ENCODE peak calls at places on chromosome 14, in seven cellular contexts. U is HepG2, P is H1, X is GM12878, E is K562, Z is SK-N-SH, I is HCT116. R is an unnamed sample.

GRCh38 chr14:101591121-101591520 is 29.8 kb downstream of the DIO3 start:
- DNase-seq in X (no peak), U (no peak), I (no peak), Z (peak), E (no peak), P (peak), R (no peak)

GRCh38 chr14:92456215-92457017 is 57.2 kb upstream of the RIN3 start:
- DNase-seq in X (no peak), U (peak), E (peak), P (peak), Z (peak), I (peak), R (peak)

GRCh38 chr14:22602853-22603252 is 4.8 kb downstream of the ABHD4 start:
- DNase-seq in P (no peak), U (no peak), Z (no peak), I (no peak), X (no peak), E (no peak), R (no peak)

GRCh38 chr14:31441273-31442110 is 15.8 kb downstream of the DTD2 start:
- DNase-seq in X (no peak), U (no peak), I (no peak), E (no peak), P (no peak), Z (no peak), R (no peak)

GRCh38 chr14:33617154-33617553 is 333.7 kb downstream of the EGLN3 start:
- DNase-seq in Z (no peak), I (no peak), P (no peak), X (no peak), E (no peak), U (no peak), R (no peak)

GRCh38 chr14:100239840-100240724 is 1.1 kb downstream of the YY1 start:
- DNase-seq in X (no peak), U (peak), P (peak), E (peak), Z (peak), I (peak), R (peak)

GRCh38 chr14:20381341-20381740 is 32.0 kb downstream of the TEP1 start:
- DNase-seq in P (no peak), Z (no peak), U (no peak), X (no peak), E (no peak), I (no peak), R (no peak)

GRCh38 chr14:22973217-22974032 is 8.9 kb downstream of the AJUBA start:
- DNase-seq in P (peak), U (peak), I (no peak), E (peak), Z (peak), X (no peak), R (peak)

GRCh38 chr14:29056167-29056566 is 289.6 kb downstream of the FOXG1 start:
- DNase-seq in X (no peak), Z (no peak), U (no peak), E (no peak), P (no peak), I (no peak), R (no peak)

GRCh38 chr14:61343471-61343870 is 22.1 kb downstream of the PRKCH start:
- DNase-seq in I (no peak), Z (no peak), E (no peak), U (no peak), X (no peak), P (no peak), R (no peak)

GRCh38 chr14:56328021-56328420 is 209.8 kb downstream of the PELI2 start:
- DNase-seq in U (no peak), P (no peak), E (no peak), I (no peak), Z (no peak), X (no peak), R (no peak)

GRCh38 chr14:51182166-51182565 is 57.9 kb upstream of the TMX1 start:
- DNase-seq in P (no peak), U (no peak), Z (no peak), I (no peak), X (no peak), E (no peak), R (no peak)

GRCh38 chr14:24052656-24053547 is 1.1 kb downstream of the CARMIL3 start:
- DNase-seq in X (no peak), Z (no peak), P (no peak), E (no peak), I (no peak), U (no peak), R (no peak)

GRCh38 chr14:37172936-37173613 is 669 bp upstream of the SLC25A21 start:
- DNase-seq in U (no peak), X (no peak), P (no peak), I (no peak), Z (no peak), E (peak), R (no peak)

GRCh38 chr14:105351410-105351809 is 36.9 kb downstream of the PACS2 start:
- DNase-seq in E (no peak), P (no peak), I (no peak), U (no peak), Z (no peak), X (no peak), R (no peak)

GRCh38 chr14:56199095-56199975 is 81.1 kb downstream of the PELI2 start:
- DNase-seq in Z (no peak), I (no peak), P (no peak), U (no peak), X (peak), E (peak), R (no peak)

GRCh38 chr14:90544566-90544965 is 147.7 kb downstream of the CALM1 start:
- DNase-seq in X (no peak), U (no peak), P (no peak), E (no peak), I (no peak), Z (no peak), R (no peak)

GRCh38 chr14:77458249-77458950 is 507 bp downstream of the AHSA1 start:
- DNase-seq in X (no peak), P (no peak), U (peak), Z (peak), E (peak), I (no peak), R (peak)

GRCh38 chr14:89720741-89721315 is 233.7 kb downstream of the EFCAB11 start:
- DNase-seq in U (no peak), E (no peak), Z (peak), P (no peak), I (no peak), X (peak), R (no peak)

GRCh38 chr14:103128631-103129300 is 5.5 kb downstream of the TNFAIP2 start:
- DNase-seq in U (no peak), E (no peak), X (no peak), Z (peak), P (no peak), I (no peak), R (no peak)
- TF ChIP-seq JUND in U (no peak), E (no peak), X (no peak), Z (no peak), P (no peak), I (no peak), R (no peak)

GRCh38 chr14:65961004-65961403 is 525.2 kb upstream of the CCDC196 start:
- DNase-seq in P (peak), U (no peak), X (no peak), I (peak), Z (peak), E (peak), R (peak)

GRCh38 chr14:65954915-65955314 is 531.3 kb upstream of the CCDC196 start:
- DNase-seq in P (no peak), U (no peak), I (no peak), E (no peak), Z (no peak), X (no peak), R (no peak)

GRCh38 chr14:65957631-65958205 is 528.5 kb upstream of the CCDC196 start:
- DNase-seq in U (no peak), I (no peak), E (no peak), P (peak), X (no peak), Z (no peak), R (no peak)

GRCh38 chr14:65959563-65960024 is 526.6 kb upstream of the CCDC196 start:
- DNase-seq in U (no peak), Z (no peak), I (no peak), P (no peak), X (no peak), E (no peak), R (no peak)

DNA sequence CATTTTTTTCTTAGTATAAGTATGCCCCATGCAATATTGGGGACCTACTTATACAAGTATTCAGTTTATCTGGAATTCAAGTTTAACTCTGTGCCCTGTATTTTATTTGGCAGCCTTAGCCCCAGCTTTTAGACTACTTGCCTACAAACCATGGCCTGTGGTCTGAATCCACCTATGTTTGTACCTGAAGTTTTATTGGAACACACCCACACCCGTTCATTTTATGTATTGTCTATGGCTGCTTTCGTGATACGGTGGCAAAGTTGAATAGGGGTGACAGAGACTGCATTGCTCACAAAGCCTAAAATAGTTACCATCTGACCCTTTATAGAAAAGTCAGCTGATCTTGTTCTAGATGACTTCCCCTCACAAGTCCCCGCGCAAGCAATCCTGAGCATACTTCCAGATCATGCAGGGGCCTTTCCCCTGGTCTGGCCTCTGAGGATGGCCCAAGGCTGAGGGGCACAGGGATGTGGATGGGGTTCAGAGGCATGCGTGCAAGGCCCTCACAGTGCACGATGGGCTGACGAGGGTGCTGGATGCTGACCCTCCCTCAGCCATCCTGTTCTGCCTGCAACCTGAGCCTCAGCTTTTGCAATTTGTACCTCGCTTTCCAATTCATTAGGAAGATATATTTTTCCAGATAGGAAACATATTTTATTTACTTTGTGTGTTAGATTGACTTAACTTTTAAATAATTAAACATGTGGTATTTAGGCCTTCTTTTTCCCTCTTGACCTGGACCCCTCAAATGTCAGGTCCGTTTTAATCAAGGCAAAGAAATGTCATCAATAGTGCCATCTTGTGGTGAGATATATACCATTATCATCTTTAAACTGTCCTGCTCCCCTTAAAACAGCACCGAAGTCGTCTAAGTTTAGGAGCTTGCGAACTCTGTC is 527.3 kb upstream of the CCDC196 start:
- DNase-seq in P (peak), U (peak), I (peak), X (no peak), Z (peak), E (peak), R (peak)
- TF ChIP-seq JUND in P (no peak), U (no peak), I (no peak), X (no peak), Z (no peak), E (no peak), R (no peak)

GRCh38 chr14:104144453-104144790 is 6.0 kb downstream of the KIF26A start:
- DNase-seq in X (no peak), I (no peak), P (no peak), E (no peak), Z (no peak), U (no peak), R (no peak)

GRCh38 chr14:104143521-104144452 is 5.4 kb downstream of the KIF26A start:
- DNase-seq in I (no peak), E (no peak), Z (peak), X (no peak), P (peak), U (no peak), R (no peak)

GRCh38 chr14:104145826-104146642 is 7.6 kb downstream of the KIF26A start:
- DNase-seq in P (peak), I (no peak), X (no peak), Z (peak), E (no peak), U (no peak), R (no peak)

GRCh38 chr14:104146651-104147345 is 8.4 kb downstream of the KIF26A start:
- DNase-seq in P (peak), Z (no peak), U (no peak), E (no peak), I (no peak), X (no peak), R (no peak)

DNA sequence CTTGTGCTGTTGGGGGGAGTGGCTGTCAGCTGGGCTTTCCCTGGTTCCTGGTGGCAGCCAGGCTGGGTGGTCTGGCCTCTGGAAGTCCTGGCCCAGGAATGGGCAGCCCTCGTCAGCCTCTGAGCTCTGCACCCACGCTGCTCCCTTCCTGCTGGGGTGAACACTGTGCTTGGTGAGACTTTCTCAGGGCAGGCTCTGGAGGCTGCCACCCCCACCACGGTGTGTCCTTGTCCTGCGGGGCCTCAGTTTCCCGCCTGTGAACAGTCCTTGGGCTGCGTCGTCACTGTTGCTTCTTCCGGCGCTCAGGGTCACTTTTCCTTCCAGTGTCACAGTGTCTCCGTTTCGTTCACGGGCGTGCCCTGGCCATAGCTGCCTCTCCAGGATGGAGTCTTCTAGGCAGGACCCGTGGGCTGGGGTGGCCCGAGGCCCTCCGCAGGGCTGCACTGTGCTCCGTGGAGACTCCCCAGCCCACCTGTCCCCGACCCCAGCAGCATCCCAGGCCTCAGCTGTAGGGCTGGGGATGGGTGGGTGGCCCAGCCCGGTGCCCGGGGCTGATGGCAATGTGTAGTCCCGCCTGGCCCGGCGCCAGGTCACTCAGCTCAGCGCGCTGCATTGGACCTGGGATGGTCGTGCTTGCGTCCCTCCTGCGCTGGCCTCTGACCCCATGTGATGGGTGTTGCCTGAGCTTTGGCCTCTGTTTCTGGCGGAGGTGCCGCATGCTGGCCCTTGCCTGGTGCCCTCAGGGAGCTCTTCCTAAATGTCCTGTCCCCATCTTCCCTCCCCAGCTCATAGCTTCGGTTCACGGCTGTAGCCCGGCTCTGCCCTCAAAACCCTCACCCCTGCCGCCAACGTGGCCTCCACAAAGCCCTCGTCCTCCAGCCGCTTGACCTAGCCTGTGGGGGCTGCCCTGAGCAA is 6.8 kb downstream of the KIF26A start:
- DNase-seq in X (no peak), U (no peak), E (no peak), P (peak), I (no peak), Z (peak), R (no peak)
- TF ChIP-seq JUND in X (no peak), U (no peak), E (no peak), P (no peak), I (no peak), Z (no peak), R (no peak)

GRCh38 chr14:95456281-95456680 is 60.2 kb downstream of the SYNE3 start:
- DNase-seq in Z (no peak), X (no peak), I (no peak), E (no peak), U (no peak), P (no peak), R (no peak)
- TF ChIP-seq JUND in Z (no peak), X (no peak), I (no peak), E (no peak), U (no peak), P (no peak), R (no peak)

DNA sequence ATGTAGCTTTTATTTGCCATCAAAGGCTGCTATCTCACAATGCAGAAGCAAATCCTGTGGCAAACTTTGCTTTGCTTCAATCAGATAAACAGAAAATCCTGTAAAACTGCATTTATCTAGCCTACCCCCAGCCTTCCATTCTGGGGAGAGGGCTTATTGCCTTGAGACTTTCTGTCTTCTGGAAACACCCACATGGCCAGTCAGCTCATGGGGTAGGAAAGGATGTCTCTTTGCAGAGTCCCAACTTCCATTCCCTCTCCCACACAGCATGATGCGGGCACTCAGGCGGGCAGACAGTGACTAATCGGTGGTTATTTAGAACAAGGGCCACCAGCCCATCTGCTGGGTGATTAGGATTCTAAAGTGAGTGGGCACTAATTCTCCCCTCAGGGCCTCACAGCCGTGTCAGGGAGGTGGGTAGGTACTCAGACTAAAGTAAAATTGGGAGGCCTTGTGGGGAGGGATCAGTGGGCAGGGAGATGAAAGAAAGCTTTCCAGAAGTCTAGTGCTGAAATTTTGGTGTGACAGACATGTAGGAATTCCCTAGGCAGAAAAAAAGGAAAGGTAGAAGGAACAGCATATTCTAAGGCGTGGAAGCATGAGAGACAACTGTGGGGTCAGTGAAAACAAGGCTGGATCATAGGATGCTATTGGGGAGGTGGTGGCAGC is 720.5 kb downstream of the VRK1 start:
- DNase-seq in I (no peak), P (no peak), E (no peak), X (no peak), Z (no peak), U (no peak), R (no peak)
- TF ChIP-seq JUND in I (no peak), P (no peak), E (no peak), X (no peak), Z (no peak), U (no peak), R (no peak)